ENCODE peak calls at places on chromosomes 6 and 20, in six cellular contexts. W, J, S, M, D and K are unnamed samples.

GRCh38 chr20:50916257-50916656 is 15.0 kb downstream of the ADNP start:
- DNase-seq in W (no peak), J (peak), S (no peak), M (no peak), D (no peak), K (no peak)

GRCh38 chr6:10847684-10848083 is 9.3 kb upstream of the MAK start:
- DNase-seq in W (no peak), J (no peak), S (no peak), M (no peak), D (no peak), K (no peak)

GRCh38 chr20:62899633-62900051 is 26.7 kb downstream of the DIDO1 start:
- DNase-seq in W (no peak), J (peak), S (no peak), M (no peak), D (no peak), K (no peak)

GRCh38 chr6:89205819-89206218 is 11.3 kb downstream of the GABRR1 start:
- DNase-seq in W (peak), J (no peak), S (no peak), M (no peak), D (no peak), K (no peak)

GRCh38 chr6:35491558-35492541 is 5.0 kb downstream of the TEAD3 start:
- DNase-seq in W (no peak), J (no peak), S (no peak), M (no peak), D (no peak), K (no peak)

GRCh38 chr6:34386316-34387137 is 5.9 kb downstream of the NUDT3 start:
- DNase-seq in W (no peak), J (peak), S (peak), M (no peak), D (no peak), K (no peak)

GRCh38 chr6:43175676-43176422 is 4.8 kb downstream of the SRF start:
- DNase-seq in W (no peak), J (no peak), S (no peak), M (no peak), D (no peak), K (no peak)

GRCh38 chr20:63740501-63741353 is 1.2 kb downstream of the SLC2A4RG start:
- DNase-seq in W (peak), J (peak), S (peak), M (no peak), D (peak), K (no peak)

GRCh38 chr20:3180319-3180718 is 7.0 kb upstream of the LZTS3 start:
- DNase-seq in W (no peak), J (no peak), S (no peak), M (no peak), D (no peak), K (no peak)

GRCh38 chr6:117547688-117548621 is 54.4 kb downstream of the GOPC start:
- DNase-seq in W (peak), J (peak), S (no peak), M (peak), D (peak), K (peak)

GRCh38 chr6:47195251-47195650 is 114.5 kb downstream of the TNFRSF21 start:
- DNase-seq in W (no peak), J (peak), S (no peak), M (no peak), D (no peak), K (no peak)

GRCh38 chr20:64065973-64066341 is 3.0 kb downstream of the TCEA2 start:
- DNase-seq in W (no peak), J (peak), S (peak), M (peak), D (no peak), K (peak)

GRCh38 chr20:62755817-62756724 is 40.2 kb upstream of the MRGBP start:
- DNase-seq in W (no peak), J (no peak), S (no peak), M (no peak), D (peak), K (no peak)

GRCh38 chr20:37357481-37358365 is 11.8 kb downstream of the SRC start:
- DNase-seq in W (no peak), J (no peak), S (no peak), M (no peak), D (no peak), K (no peak)

GRCh38 chr6:44367686-44368085 is 19.8 kb upstream of the CDC5L start:
- DNase-seq in W (no peak), J (no peak), S (no peak), M (no peak), D (no peak), K (no peak)

GRCh38 chr6:112109267-112109666 is 21.9 kb downstream of the FAM229B start:
- DNase-seq in W (no peak), J (no peak), S (no peak), M (no peak), D (no peak), K (no peak)

GRCh38 chr20:17226410-17227198 is at the start of gene PCSK2:
- DNase-seq in W (no peak), J (peak), S (peak), M (no peak), D (peak), K (peak)

GRCh38 chr6:157813757-157814455 is 9.1 kb upstream of the SNX9 start:
- DNase-seq in W (no peak), J (peak), S (peak), M (no peak), D (no peak), K (no peak)

GRCh38 chr6:40587240-40588069 is at the start of gene LRFN2:
- DNase-seq in W (no peak), J (peak), S (peak), M (no peak), D (peak), K (peak)

GRCh38 chr6:15268130-15268908 is 22.4 kb downstream of the JARID2 start:
- DNase-seq in W (no peak), J (peak), S (no peak), M (no peak), D (no peak), K (no peak)

GRCh38 chr6:50975216-50975615 is 156.5 kb downstream of the TFAP2B start:
- DNase-seq in W (no peak), J (no peak), S (no peak), M (no peak), D (no peak), K (no peak)

GRCh38 chr6:170301184-170301583 is 5.4 kb upstream of the FAM120B start:
- DNase-seq in W (no peak), J (no peak), S (no peak), M (no peak), D (no peak), K (no peak)

GRCh38 chr6:25312703-25313102 is 33.5 kb downstream of the CARMIL1 start:
- DNase-seq in W (no peak), J (peak), S (no peak), M (no peak), D (no peak), K (no peak)

GRCh38 chr6:41667195-41667594 is 28.9 kb downstream of the MDFI start:
- DNase-seq in W (no peak), J (no peak), S (no peak), M (no peak), D (no peak), K (no peak)

GRCh38 chr6:67560068-67560467 is 1075.0 kb upstream of the ADGRB3 start:
- DNase-seq in W (no peak), J (no peak), S (no peak), M (no peak), D (no peak), K (no peak)

GRCh38 chr20:61360940-61361339 is 108.9 kb downstream of the CDH4 start:
- DNase-seq in W (no peak), J (no peak), S (no peak), M (no peak), D (no peak), K (no peak)

GRCh38 chr20:37245181-37245580 is 16.4 kb downstream of the GHRH start:
- DNase-seq in W (no peak), J (no peak), S (no peak), M (no peak), D (no peak), K (no peak)

GRCh38 chr6:155121699-155122098 is 126.6 kb downstream of the TIAM2 start:
- DNase-seq in W (no peak), J (peak), S (no peak), M (no peak), D (peak), K (no peak)

GRCh38 chr20:57985278-57985677 is 243.2 kb downstream of the ANKRD60 start:
- DNase-seq in W (no peak), J (no peak), S (no peak), M (no peak), D (no peak), K (no peak)

GRCh38 chr6:73710948-73711347 is 14.9 kb downstream of the CD109 start:
- DNase-seq in W (no peak), J (no peak), S (no peak), M (no peak), D (no peak), K (no peak)

GRCh38 chr6:109455502-109456282 is at the start of gene MICAL1:
- DNase-seq in W (no peak), J (peak), S (no peak), M (peak), D (peak), K (peak)

GRCh38 chr20:32493356-32493755 is 91.8 kb downstream of the NOL4L start:
- DNase-seq in W (no peak), J (no peak), S (no peak), M (no peak), D (no peak), K (no peak)

GRCh38 chr6:11094411-11094851 is 797 bp downstream of the SMIM13 start:
- DNase-seq in W (peak), J (peak), S (no peak), M (no peak), D (peak), K (no peak)

GRCh38 chr6:119880840-119881239 is 531.3 kb upstream of the MAN1A1 start:
- DNase-seq in W (no peak), J (no peak), S (no peak), M (no peak), D (no peak), K (no peak)

GRCh38 chr20:36862857-36863668 is 12.9 kb upstream of the TLDC2 start:
- DNase-seq in W (no peak), J (no peak), S (no peak), M (no peak), D (no peak), K (no peak)

GRCh38 chr6:16519265-16520242 is 241.7 kb downstream of the ATXN1 start:
- DNase-seq in W (no peak), J (peak), S (no peak), M (no peak), D (no peak), K (no peak)

GRCh38 chr20:33437141-33437911 is 6.2 kb downstream of the SNTA1 start:
- DNase-seq in W (peak), J (peak), S (peak), M (no peak), D (peak), K (no peak)

GRCh38 chr20:40953856-40954255 is 74.8 kb upstream of the TOP1 start:
- DNase-seq in W (no peak), J (peak), S (peak), M (no peak), D (no peak), K (no peak)

GRCh38 chr20:43949741-43950618 is 35.3 kb downstream of the TOX2 start:
- DNase-seq in W (no peak), J (peak), S (no peak), M (peak), D (peak), K (peak)

GRCh38 chr6:13710552-13711383 is 867 bp downstream of the RANBP9 start:
- DNase-seq in W (no peak), J (no peak), S (no peak), M (peak), D (peak), K (no peak)
- H3K4me3 ChIP-seq in W (peak), J (peak), S (peak), M (peak), D (peak), K (peak)

GRCh38 chr6:56542367-56543331 is 100.0 kb downstream of the DST start:
- DNase-seq in W (peak), J (peak), S (peak), M (peak), D (peak), K (peak)
- H3K4me3 ChIP-seq in W (peak), J (peak), S (peak), M (peak), D (peak), K (peak)

GRCh38 chr20:25532015-25532751 is 53.1 kb downstream of the NINL start:
- DNase-seq in W (no peak), J (no peak), S (no peak), M (no peak), D (no peak), K (no peak)
- H3K4me3 ChIP-seq in W (no peak), J (no peak), S (peak), M (no peak), D (no peak), K (no peak)

GRCh38 chr6:28920281-28920680 is 3.5 kb downstream of the TRIM27 start:
- DNase-seq in W (no peak), J (no peak), S (no peak), M (no peak), D (no peak), K (no peak)

GRCh38 chr6:28910901-28911680 is 12.7 kb downstream of the TRIM27 start:
- DNase-seq in W (no peak), J (peak), S (no peak), M (no peak), D (no peak), K (no peak)

DNA sequence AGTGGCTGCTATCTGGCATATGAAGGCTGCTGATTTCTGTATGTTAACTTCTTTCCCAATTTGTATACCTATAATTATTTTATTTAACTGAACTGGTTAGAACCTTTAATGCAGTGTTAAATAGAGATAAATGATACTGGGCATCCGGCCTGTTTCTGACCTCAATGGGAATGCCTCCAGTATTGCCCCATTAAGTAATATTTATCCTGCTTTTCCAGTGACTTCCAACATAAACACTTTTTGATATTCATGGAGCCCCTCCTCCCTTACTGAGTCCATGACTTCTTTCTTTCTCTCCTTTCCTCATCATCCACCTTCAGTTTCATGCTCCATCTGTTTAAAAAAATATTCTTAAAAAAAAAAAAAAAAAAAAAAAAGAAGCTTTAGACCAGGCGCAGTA is 8.8 kb downstream of the TRIM27 start:
- DNase-seq in W (no peak), J (peak), S (no peak), M (no peak), D (no peak), K (no peak)
- H3K4me3 ChIP-seq in W (no peak), J (no peak), S (no peak), M (no peak), D (no peak), K (no peak)

DNA sequence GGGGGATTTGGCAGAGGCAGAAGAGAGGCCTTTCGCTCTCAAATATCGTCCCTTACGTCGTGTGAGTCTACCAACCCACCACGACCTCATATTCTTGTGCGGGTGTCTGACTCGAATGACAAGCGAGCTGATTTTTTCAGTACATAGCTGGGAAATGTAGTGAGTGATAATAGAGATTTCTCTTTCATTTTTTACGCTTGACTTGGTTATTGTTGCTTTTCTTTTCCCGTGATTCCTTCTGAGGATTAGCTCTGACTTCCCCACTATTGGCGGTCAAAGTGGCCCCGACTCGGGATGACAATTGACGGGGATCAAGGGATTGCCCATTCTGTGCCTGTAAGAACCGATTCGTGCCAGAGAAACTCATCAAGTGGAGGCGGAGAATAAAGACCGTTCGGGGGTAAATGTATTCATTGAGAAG is 44.3 kb upstream of the OSTM1 start:
- DNase-seq in W (no peak), J (no peak), S (no peak), M (no peak), D (no peak), K (no peak)
- H3K4me3 ChIP-seq in W (no peak), J (peak), S (peak), M (peak), D (peak), K (no peak)

GRCh38 chr6:128491041-128491642 is 29.3 kb downstream of the PTPRK start:
- DNase-seq in W (no peak), J (peak), S (peak), M (no peak), D (no peak), K (no peak)
- H3K4me3 ChIP-seq in W (peak), J (peak), S (peak), M (no peak), D (peak), K (peak)

GRCh38 chr20:46013826-46014516 is 5.3 kb downstream of the MMP9 start:
- DNase-seq in W (no peak), J (peak), S (no peak), M (peak), D (peak), K (no peak)
- H3K4me3 ChIP-seq in W (no peak), J (no peak), S (no peak), M (no peak), D (no peak), K (peak)

GRCh38 chr6:121522771-121523386 is 87.4 kb downstream of the GJA1 start:
- DNase-seq in W (no peak), J (no peak), S (no peak), M (no peak), D (no peak), K (no peak)
- H3K4me3 ChIP-seq in W (no peak), J (no peak), S (no peak), M (no peak), D (no peak), K (no peak)

DNA sequence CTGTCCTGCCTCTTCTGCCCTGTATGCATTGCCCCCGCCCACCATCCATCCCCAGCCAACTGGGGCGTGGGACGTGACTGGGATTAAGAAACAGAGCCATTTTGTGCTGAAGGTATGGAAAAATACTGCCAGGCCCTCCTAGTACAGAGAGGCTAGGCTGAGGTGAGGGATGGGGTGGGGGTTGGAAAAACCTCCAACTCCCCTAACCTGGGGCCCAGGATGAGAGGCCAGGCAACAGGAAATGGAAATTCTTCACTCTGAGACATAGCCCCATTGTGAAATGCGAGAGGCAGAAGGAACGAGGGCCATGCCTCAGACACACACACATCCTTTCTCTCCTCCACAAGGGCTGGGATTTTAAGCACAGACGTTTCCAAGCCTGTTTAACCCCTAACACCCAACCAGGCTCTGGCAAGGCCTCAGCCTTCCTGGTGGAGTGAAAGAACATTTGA is 19.9 kb downstream of the KCNK5 start:
- DNase-seq in W (no peak), J (no peak), S (no peak), M (no peak), D (no peak), K (no peak)
- H3K4me3 ChIP-seq in W (no peak), J (no peak), S (no peak), M (no peak), D (no peak), K (no peak)

GRCh38 chr6:1554241-1554880 is 55.4 kb upstream of the FOXC1 start:
- DNase-seq in W (no peak), J (no peak), S (no peak), M (no peak), D (no peak), K (no peak)
- H3K4me3 ChIP-seq in W (peak), J (peak), S (peak), M (peak), D (peak), K (no peak)